ENCODE peak calls at places on chromosome 13, in six cellular contexts. N is BJ; X is stimulated activated CD4-positive, alpha-beta T cell treated with anti-CD3 and anti-CD28 coated beads, Interleukin-12 subunit alpha, Interleukin-12 subunit beta, amount 100 ng/mL, for 4 hours; T is germinal center; I is body of pancreas; B is nephron progenitor cell. L is an unnamed sample.

GRCh38 chr13:110012102-110012739 is 225.8 kb upstream of the IRS2 start:
- DNase-seq in N (peak), X (no peak), T (no peak), I (peak), B (no peak), L (no peak)

GRCh38 chr13:97302611-97303010 is 80.5 kb downstream of the MBNL2 start:
- DNase-seq in N (no peak), X (no peak), T (no peak), I (no peak), B (no peak), L (no peak)

GRCh38 chr13:66635526-66635925 is 594.6 kb downstream of the PCDH9 start:
- DNase-seq in N (peak), X (no peak), T (no peak), I (no peak), B (no peak), L (no peak)

GRCh38 chr13:105979586-105979985 is 555.9 kb downstream of the EFNB2 start:
- DNase-seq in N (no peak), X (no peak), T (no peak), I (peak), B (peak), L (no peak)

GRCh38 chr13:83325454-83325853 is 556.8 kb downstream of the SLITRK1 start:
- DNase-seq in N (peak), X (no peak), T (no peak), I (no peak), B (no peak), L (no peak)

GRCh38 chr13:101611491-101612475 is 159.3 kb downstream of the ITGBL1 start:
- DNase-seq in N (no peak), X (no peak), T (no peak), I (no peak), B (no peak), L (no peak)

GRCh38 chr13:99218545-99218944 is 17.9 kb downstream of the UBAC2 start:
- DNase-seq in N (no peak), X (no peak), T (no peak), I (peak), B (peak), L (no peak)

GRCh38 chr13:85512421-85512820 is 286.8 kb downstream of the SLITRK6 start:
- DNase-seq in N (no peak), X (no peak), T (no peak), I (no peak), B (no peak), L (no peak)

GRCh38 chr13:79593611-79594275 is 112.8 kb downstream of the NDFIP2 start:
- DNase-seq in N (no peak), X (no peak), T (no peak), I (no peak), B (no peak), L (no peak)

GRCh38 chr13:82747948-82748347 is 1134.3 kb downstream of the SLITRK1 start:
- DNase-seq in N (peak), X (no peak), T (no peak), I (no peak), B (no peak), L (no peak)

GRCh38 chr13:68066879-68067513 is 836.9 kb upstream of the PCDH9 start:
- DNase-seq in N (no peak), X (no peak), T (no peak), I (no peak), B (no peak), L (no peak)

GRCh38 chr13:41974262-41974900 is 13.5 kb upstream of the VWA8 start:
- DNase-seq in N (no peak), X (no peak), T (no peak), I (no peak), B (no peak), L (no peak)

GRCh38 chr13:32142956-32143375 is 111.4 kb downstream of the FRY start:
- DNase-seq in N (peak), X (no peak), T (no peak), I (no peak), B (no peak), L (no peak)

GRCh38 chr13:79456051-79456450 is 24.9 kb upstream of the NDFIP2 start:
- DNase-seq in N (no peak), X (no peak), T (no peak), I (no peak), B (no peak), L (no peak)

GRCh38 chr13:44734204-44734707 is 158.1 kb upstream of the TSC22D1 start:
- DNase-seq in N (no peak), X (no peak), T (no peak), I (peak), B (no peak), L (no peak)

GRCh38 chr13:41652735-41653361 is 195.5 kb downstream of the RGCC start:
- DNase-seq in N (peak), X (peak), T (peak), I (peak), B (peak), L (peak)

GRCh38 chr13:32911506-32911905 is 104.7 kb upstream of the KL start:
- DNase-seq in N (no peak), X (peak), T (peak), I (peak), B (peak), L (peak)

GRCh38 chr13:81295177-81295576 is 954.3 kb upstream of the SPRY2 start:
- DNase-seq in N (no peak), X (no peak), T (no peak), I (no peak), B (no peak), L (no peak)

GRCh38 chr13:59621791-59622190 is 541.9 kb downstream of the DIAPH3 start:
- DNase-seq in N (no peak), X (no peak), T (no peak), I (no peak), B (no peak), L (no peak)

GRCh38 chr13:105773241-105773640 is 762.2 kb downstream of the EFNB2 start:
- DNase-seq in N (no peak), X (no peak), T (no peak), I (no peak), B (peak), L (no peak)

GRCh38 chr13:114105351-114106225 is 26.8 kb downstream of the RASA3 start:
- DNase-seq in N (no peak), X (no peak), T (no peak), I (no peak), B (no peak), L (no peak)

GRCh38 chr13:113951246-113951999 is 22.5 kb downstream of the C13orf46 start:
- DNase-seq in N (no peak), X (peak), T (peak), I (peak), B (peak), L (peak)

GRCh38 chr13:47039106-47039505 is 142.3 kb upstream of the HTR2A start:
- DNase-seq in N (peak), X (no peak), T (no peak), I (no peak), B (no peak), L (no peak)

GRCh38 chr13:102091231-102091630 is 310.6 kb downstream of the FGF14 start:
- DNase-seq in N (no peak), X (no peak), T (no peak), I (no peak), B (no peak), L (no peak)

GRCh38 chr13:51000576-51001260 is 91.1 kb downstream of the RNASEH2B start:
- DNase-seq in N (no peak), X (no peak), T (no peak), I (peak), B (peak), L (no peak)

GRCh38 chr13:98749501-98749900 is 3.0 kb downstream of the SLC15A1 start:
- DNase-seq in N (peak), X (no peak), T (no peak), I (no peak), B (no peak), L (no peak)

GRCh38 chr13:50691176-50691681 is 152.3 kb downstream of the DLEU7 start:
- DNase-seq in N (no peak), X (no peak), T (no peak), I (no peak), B (no peak), L (no peak)

GRCh38 chr13:93956416-93956815 is 523.1 kb downstream of the DCT start:
- DNase-seq in N (no peak), X (no peak), T (no peak), I (no peak), B (no peak), L (no peak)

GRCh38 chr13:111342716-111343115 is 22.3 kb downstream of the TEX29 start:
- DNase-seq in N (no peak), X (no peak), T (no peak), I (no peak), B (no peak), L (no peak)

GRCh38 chr13:36549771-36550170 is 117.5 kb downstream of the CCNA1 start:
- DNase-seq in N (no peak), X (no peak), T (peak), I (no peak), B (peak), L (no peak)